ENCODE peak calls at places on chromosomes 7 and 10, in seven cellular contexts. H, I, X, W, M, R and B are unnamed samples.
A peak's percentile ranks its signal among the peaks of the same experiment; 100 is the strongest.

GRCh38 chr7:102286237-102287081 is at the start of gene SH2B2:
- DNase-seq in X (no peak), M (peak; percentile 64), W (peak; percentile 87), I (peak; percentile 80), R (peak; percentile 87), H (peak; percentile 88), B (peak; percentile 67)

GRCh38 chr7:127189074-127189473 is 63.7 kb downstream of the GRM8 start:
- DNase-seq in H (no peak), R (no peak), X (no peak), M (no peak), I (no peak), W (no peak), B (no peak)

GRCh38 chr10:132143162-132143561 is 43.6 kb upstream of the DPYSL4 start:
- DNase-seq in W (no peak), M (no peak), X (no peak), H (no peak), R (peak; percentile 33), I (peak; percentile 18), B (no peak)

GRCh38 chr7:130566168-130566897 is 74.4 kb downstream of the MEST start:
- DNase-seq in M (no peak), H (no peak), W (peak; percentile 9), I (no peak), X (no peak), R (no peak), B (peak; percentile 1)

GRCh38 chr7:77935652-77936348 is 137.2 kb downstream of the PHTF2 start:
- DNase-seq in R (no peak), H (no peak), M (no peak), I (no peak), W (no peak), X (no peak), B (no peak)

GRCh38 chr10:35306852-35307251 is 29.5 kb upstream of the CCNY start:
- DNase-seq in M (no peak), H (no peak), X (no peak), R (no peak), I (no peak), W (peak; percentile 77), B (no peak)

GRCh38 chr7:116630932-116631449 is 41.0 kb upstream of the MET start:
- DNase-seq in X (no peak), R (peak; percentile 26), I (peak; percentile 87), M (peak; percentile 67), W (peak; percentile 76), H (peak; percentile 96), B (peak; percentile 95)

GRCh38 chr10:89589091-89589725 is 53.8 kb upstream of the SLC16A12 start:
- DNase-seq in W (no peak), R (no peak), I (no peak), X (no peak), M (no peak), H (no peak), B (no peak)

GRCh38 chr10:128011059-128011979 is 104.4 kb downstream of the PTPRE start:
- DNase-seq in X (peak; percentile 16), W (peak; percentile 80), M (peak; percentile 79), H (peak; percentile 90), R (peak; percentile 89), I (peak; percentile 92), B (peak; percentile 78)

GRCh38 chr10:122206471-122207065 is 64.5 kb upstream of the BTBD16 start:
- DNase-seq in W (no peak), I (no peak), H (no peak), R (no peak), M (no peak), X (no peak), B (no peak)

GRCh38 chr7:134532155-134533089 is 5.1 kb downstream of the AKR1B10 start:
- DNase-seq in I (no peak), W (no peak), M (no peak), R (no peak), X (no peak), H (no peak), B (no peak)

GRCh38 chr7:157974678-157975230 is 612.9 kb downstream of the PTPRN2 start:
- DNase-seq in I (no peak), W (no peak), X (no peak), H (no peak), M (no peak), R (no peak), B (no peak)
- H3K9me3 ChIP-seq in I (peaks cover 5% of the 10 kb centered on the region), W (no peaks in the 10 kb centered on the region), X (peaks cover 82% of the 10 kb centered on the region), H (no peaks in the 10 kb centered on the region), M (no peaks in the 10 kb centered on the region), R (no peaks in the 10 kb centered on the region), B (no peaks in the 10 kb centered on the region)

DNA sequence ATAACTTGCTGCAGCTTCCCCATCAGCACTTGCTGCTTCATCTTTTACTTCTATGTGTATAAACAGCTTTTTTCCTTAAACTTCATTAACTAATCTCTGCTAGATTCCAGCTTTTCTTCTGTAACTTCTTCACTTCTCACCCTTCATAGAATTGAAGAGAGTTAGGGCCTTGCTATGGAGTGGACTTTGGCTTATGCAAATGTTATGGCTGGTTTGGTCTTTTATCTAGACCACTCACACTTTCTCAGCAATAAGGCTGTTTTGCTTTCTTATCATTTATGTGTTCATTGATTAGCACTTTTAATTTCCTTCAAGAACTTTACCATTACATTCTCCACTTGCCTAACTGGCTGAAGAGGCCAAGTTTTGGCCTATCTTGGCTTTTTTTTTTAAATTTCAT is 64.2 kb upstream of the HELLS start:
- DNase-seq in M (no peak), I (no peak), H (no peak), W (no peak), X (no peak), R (no peak), B (no peak)
- TF ChIP-seq CTCF in M (no peak), I (no peak), H (no peak), W (no peak), X (no peak), R (no peak), B (no peak)

DNA sequence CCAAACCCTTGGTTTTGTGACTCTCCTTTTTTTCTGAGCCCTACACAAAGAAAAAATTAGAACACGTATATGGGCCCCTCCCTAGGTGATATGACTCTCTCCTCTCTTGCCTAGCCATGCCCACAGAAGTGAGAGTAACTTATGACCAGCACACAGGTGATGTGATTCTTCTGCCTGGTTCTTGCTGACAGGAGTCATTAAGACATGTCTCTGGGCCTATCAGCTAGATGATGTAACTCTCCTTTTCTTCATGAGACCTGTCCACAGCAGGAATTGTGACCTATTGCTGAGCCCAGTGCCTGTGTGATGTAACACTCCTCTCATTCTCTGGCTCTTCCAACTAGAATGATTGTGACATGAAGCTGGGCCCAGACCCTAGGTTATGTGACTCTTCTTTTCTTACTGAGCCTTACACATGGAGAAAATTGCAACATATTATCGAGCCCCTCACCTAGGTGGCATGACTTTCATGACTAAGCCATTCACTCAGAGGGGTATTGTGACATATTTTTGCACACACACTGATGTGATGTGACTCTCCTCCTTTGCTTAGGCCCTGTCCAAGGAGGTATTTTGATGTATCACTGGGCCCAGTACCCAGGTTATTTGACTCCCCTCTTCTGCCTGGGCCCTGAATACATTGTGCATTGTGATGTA is 31.4 kb upstream of the ZNF107 start:
- DNase-seq in I (no peak), R (no peak), M (no peak), X (no peak), W (no peak), H (no peak), B (no peak)
- H3K9me3 ChIP-seq in I (no peaks in the 10 kb centered on the region), R (peaks cover 17% of the 10 kb centered on the region), M (no peaks in the 10 kb centered on the region), X (peaks cover 4% of the 10 kb centered on the region), W (no peaks in the 10 kb centered on the region), H (no peaks in the 10 kb centered on the region), B (no peaks in the 10 kb centered on the region)

DNA sequence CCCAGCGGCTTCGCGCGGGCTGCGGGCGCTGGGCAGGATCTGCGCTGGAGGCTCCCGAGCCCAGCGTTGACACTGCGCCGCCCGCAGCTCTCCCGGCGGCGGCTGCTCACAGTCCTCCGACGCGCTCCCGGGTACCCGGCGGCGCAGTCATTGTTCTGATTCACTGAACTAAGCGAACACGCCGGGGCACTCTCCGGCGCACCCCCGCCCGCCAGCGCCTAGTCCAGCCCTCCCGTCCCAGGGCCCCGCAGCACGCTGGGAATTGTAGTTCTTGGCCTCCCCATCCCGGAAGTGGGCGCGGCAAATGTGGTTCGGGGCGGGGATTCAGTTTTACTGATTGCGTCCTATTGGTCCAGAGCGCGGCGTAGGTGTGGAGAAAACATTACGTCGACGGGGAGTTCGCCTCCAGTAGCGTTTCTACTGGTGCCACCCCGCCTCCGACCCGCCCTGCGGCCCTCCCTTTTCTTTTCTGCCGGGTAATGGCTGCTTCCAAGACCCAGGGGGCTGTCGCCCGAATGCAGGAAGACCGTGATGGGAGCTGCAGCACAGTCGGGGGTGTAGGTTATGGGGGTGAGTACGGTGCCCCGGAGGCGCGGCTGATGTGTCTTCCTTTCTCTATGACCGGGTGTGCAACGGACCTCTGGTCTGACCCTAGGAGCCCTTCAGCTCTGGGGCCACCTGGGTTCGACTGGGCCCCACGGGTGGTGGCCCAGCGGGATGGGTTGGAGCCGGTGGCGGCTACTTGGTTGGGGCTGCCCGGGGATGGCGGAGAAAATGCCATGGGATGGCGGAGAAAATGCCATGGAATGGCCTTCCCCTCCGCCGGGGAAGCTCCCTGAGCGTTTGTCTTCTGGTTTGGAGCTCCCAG is at the start of the genes DOCK4 and ZNF277:
- DNase-seq in M (peak; percentile 100), R (peak; percentile 100), H (peak; percentile 99), W (peak; percentile 99), I (peak; percentile 98), X (peak; percentile 97), B (peak; percentile 99)
- TF ChIP-seq CTCF in M (no peak), R (no peak), H (no peak), W (no peak), I (no peak), X (no peak), B (peak; percentile 4)

GRCh38 chr10:61929555-61929954 is 28.1 kb downstream of the ARID5B start:
- DNase-seq in R (no peak), W (no peak), H (no peak), I (no peak), X (no peak), M (no peak), B (no peak)
- H3K9me3 ChIP-seq in R (no peaks in the 10 kb centered on the region), W (no peaks in the 10 kb centered on the region), H (no peaks in the 10 kb centered on the region), I (no peaks in the 10 kb centered on the region), X (peaks cover 3% of the 10 kb centered on the region), M (no peaks in the 10 kb centered on the region), B (no peaks in the 10 kb centered on the region)